ENCODE peak calls at places on chromosomes 7 and 10, in five cellular contexts. B is A549, T is testis, F is H1, Q is gastrocnemius medialis. H is an unnamed sample.

GRCh38 chr10:54363390-54363789 is 437.6 kb downstream of the PCDH15 start:
- DNase-seq in F (no peak), T (no peak), Q (no peak), B (no peak), H (no peak)

GRCh38 chr10:132850246-132850645 is 64.3 kb upstream of the NKX6-2 start:
- DNase-seq in Q (peak; percentile 3), B (no peak), T (peak; percentile 8), F (no peak), H (no peak)

GRCh38 chr10:130222381-130222780 is 86.2 kb downstream of the GLRX3 start:
- DNase-seq in B (no peak), T (no peak), Q (no peak), F (no peak), H (no peak)

GRCh38 chr7:130843703-130844102 is 109.7 kb upstream of the KLF14 start:
- DNase-seq in Q (no peak), B (no peak), F (no peak), T (no peak), H (no peak)

GRCh38 chr7:102412548-102412947 is 16.4 kb downstream of the PRKRIP1 start:
- DNase-seq in B (peak; percentile 46), Q (peak; percentile 75), F (peak; percentile 76), T (peak; percentile 35), H (no peak)

GRCh38 chr10:28381903-28382347 is 79.1 kb upstream of the MPP7 start:
- DNase-seq in F (peak; percentile 90), B (peak; percentile 89), T (peak; percentile 91), Q (peak; percentile 73), H (peak; percentile 81)

GRCh38 chr7:3453398-3453797 is 152.3 kb downstream of the SDK1 start:
- DNase-seq in Q (no peak), T (no peak), F (no peak), B (no peak), H (no peak)

GRCh38 chr10:125679436-125679835 is 3.5 kb downstream of the TEX36 start:
- DNase-seq in T (no peak), Q (no peak), F (no peak), B (no peak), H (no peak)

GRCh38 chr10:114323023-114323422 is 81.3 kb downstream of the AFAP1L2 start:
- DNase-seq in T (no peak), Q (no peak), B (peak; percentile 18), F (no peak), H (no peak)

GRCh38 chr10:60981012-60981411 is 37.0 kb upstream of the RHOBTB1 start:
- DNase-seq in F (no peak), B (no peak), Q (no peak), T (no peak), H (no peak)

GRCh38 chr7:142880886-142881505 is 4.5 kb downstream of the TRPV6 start:
- DNase-seq in B (peak; percentile 29), Q (no peak), T (peak; percentile 54), F (peak; percentile 78), H (no peak)

GRCh38 chr7:93146465-93147127 is 1.6 kb downstream of the SAMD9L start:
- DNase-seq in Q (no peak), B (no peak), T (no peak), F (no peak), H (no peak)

GRCh38 chr7:112416127-112416526 is 34.1 kb upstream of the IFRD1 start:
- DNase-seq in T (no peak), F (no peak), Q (no peak), B (no peak), H (no peak)

GRCh38 chr7:101634196-101634717 is 5.2 kb upstream of the MYL10 start:
- DNase-seq in F (no peak), Q (no peak), B (no peak), T (no peak), H (no peak)

GRCh38 chr7:100154651-100155491 is 3.7 kb downstream of the TRAPPC14 start:
- DNase-seq in B (no peak), T (no peak), Q (no peak), F (no peak), H (no peak)

GRCh38 chr10:17836917-17837316 is 27.8 kb downstream of the MRC1 start:
- DNase-seq in T (peak; percentile 68), F (peak; percentile 49), B (peak; percentile 64), Q (no peak), H (no peak)

GRCh38 chr7:157211710-157212109 is 73.0 kb downstream of the UBE3C start:
- DNase-seq in T (no peak), B (no peak), Q (no peak), F (no peak), H (no peak)

GRCh38 chr7:233456-234035 is 41.2 kb downstream of the FAM20C start:
- DNase-seq in B (no peak), Q (no peak), F (no peak), T (no peak), H (no peak)
- H3K4me3 ChIP-seq in B (no peak overlapping the region), Q (peak overlapping the region; percentile 24), F (no peak overlapping the region), T (no peak overlapping the region), H (no peak overlapping the region)

GRCh38 chr10:65911431-65911830 is 1014.4 kb upstream of the LRRTM3 start:
- DNase-seq in T (no peak), B (no peak), Q (no peak), F (no peak), H (no peak)

GRCh38 chr10:65903620-65904019 is 1022.2 kb upstream of the LRRTM3 start:
- DNase-seq in F (no peak), B (no peak), Q (no peak), T (no peak), H (no peak)

GRCh38 chr10:65910209-65910608 is 1015.6 kb upstream of the LRRTM3 start:
- DNase-seq in B (no peak), T (no peak), Q (no peak), F (no peak), H (no peak)

GRCh38 chr10:65907199-65907712 is 1018.6 kb upstream of the LRRTM3 start:
- DNase-seq in T (no peak), B (no peak), Q (no peak), F (no peak), H (no peak)
- H3K4me1 ChIP-seq in T (no peaks in the 10 kb centered on the region), B (no peaks in the 10 kb centered on the region), Q (no peaks in the 10 kb centered on the region), F (no peaks in the 10 kb centered on the region), H (no peaks in the 10 kb centered on the region)

DNA sequence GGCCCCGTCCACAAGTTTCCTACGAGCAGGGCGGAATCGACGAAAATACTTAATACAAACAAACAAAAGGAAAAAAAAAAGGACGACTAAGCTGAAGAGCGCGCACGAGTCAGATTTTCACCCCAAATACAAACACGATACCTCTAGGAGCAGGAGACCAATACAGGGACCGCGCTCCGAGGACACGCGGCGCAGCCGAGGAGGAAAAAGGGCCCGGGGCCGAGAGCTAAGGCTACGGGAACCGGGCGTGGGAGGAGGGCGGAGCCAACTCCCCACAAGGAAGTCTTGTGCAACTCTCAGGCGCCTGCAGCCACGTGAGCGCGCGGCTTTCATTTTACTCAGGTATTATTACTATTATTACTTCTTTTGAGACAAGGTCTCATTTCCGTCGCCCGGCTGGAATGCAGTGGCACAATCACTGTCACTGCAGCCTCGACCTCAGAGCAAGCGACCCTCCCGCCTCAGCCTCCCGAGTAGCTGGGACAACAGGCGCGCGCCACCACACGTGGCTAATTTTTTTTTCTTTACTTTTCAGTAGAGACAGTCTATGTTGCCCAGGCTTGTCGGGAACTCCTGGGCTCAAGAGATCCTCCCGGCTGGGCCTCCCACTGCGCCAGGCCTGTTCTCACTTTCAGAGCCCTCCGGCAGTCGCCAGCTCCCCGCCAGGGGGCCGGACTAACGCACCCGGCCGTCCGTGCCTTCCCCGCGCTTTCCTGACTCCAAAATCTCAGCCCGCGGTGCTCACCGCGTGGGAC is 1.2 kb downstream of the HNRNPF start:
- DNase-seq in B (peak; percentile 94), T (peak; percentile 97), Q (peak; percentile 90), F (peak; percentile 71), H (peak; percentile 91)
- TF ChIP-seq POLR2A in B (peak; percentile 70), T (no peak), Q (peak; percentile 82), F (peak; percentile 91), H (peak; percentile 62)

GRCh38 chr10:128211953-128212727 is 85.9 kb upstream of the MKI67 start:
- DNase-seq in B (peak; percentile 79), T (peak; percentile 90), F (peak; percentile 95), Q (peak; percentile 51), H (peak; percentile 77)
- H3K4me3 ChIP-seq in B (peak overlapping the region; percentile 18), T (peak overlapping the region; percentile 18), F (peak overlapping the region; percentile 15), Q (peak overlapping the region; percentile 14), H (peak overlapping the region; percentile 30)

GRCh38 chr7:148702876-148703670 is 4.4 kb downstream of the CUL1 start:
- DNase-seq in T (no peak), Q (no peak), F (no peak), B (no peak), H (no peak)

GRCh38 chr7:148699024-148699771 is 495 bp downstream of the CUL1 start:
- DNase-seq in Q (peak; percentile 68), F (peak; percentile 77), B (peak; percentile 46), T (peak; percentile 67), H (no peak)

GRCh38 chr7:148699772-148700629 is 1.3 kb downstream of the CUL1 start:
- DNase-seq in B (peak; percentile 9), T (no peak), F (no peak), Q (no peak), H (no peak)

GRCh38 chr7:148700693-148701092 is 2.0 kb downstream of the CUL1 start:
- DNase-seq in Q (no peak), F (no peak), B (peak; percentile 9), T (peak; percentile 88), H (no peak)

DNA sequence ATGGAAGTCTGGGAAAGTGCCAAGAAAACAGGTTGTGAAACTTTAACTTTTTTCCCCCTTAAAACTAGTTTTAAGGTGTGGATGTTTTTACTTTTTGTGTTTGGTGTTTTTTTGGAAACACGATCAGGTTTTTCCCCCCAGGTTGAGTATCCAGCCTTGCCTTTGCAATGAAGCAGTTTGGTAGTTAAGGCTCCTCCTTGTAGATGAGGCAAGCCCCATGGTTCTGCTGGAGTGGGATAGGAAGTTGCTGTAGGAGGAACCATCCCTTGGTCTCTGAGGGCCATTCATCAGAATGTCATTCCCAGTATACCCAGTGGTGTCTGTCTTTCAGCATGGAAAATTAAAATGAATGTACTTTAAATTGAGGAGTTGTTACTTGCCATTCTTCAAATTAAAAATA is 2.7 kb downstream of the CUL1 start:
- DNase-seq in F (no peak), B (peak; percentile 20), T (no peak), Q (no peak), H (no peak)
- H3K4me1 ChIP-seq in F (peaks cover 24% of the 10 kb centered on the region), B (peaks cover 58% of the 10 kb centered on the region), T (peaks cover 30% of the 10 kb centered on the region), Q (peaks cover 63% of the 10 kb centered on the region), H (no peaks in the 10 kb centered on the region)

GRCh38 chr10:89283988-89284475 is 17.8 kb upstream of the IFIT2 start:
- DNase-seq in T (peak; percentile 65), B (peak; percentile 50), F (no peak), Q (peak; percentile 46), H (no peak)
- TF ChIP-seq POLR2A in T (no peak), B (no peak), F (no peak), Q (peak; percentile 12), H (no peak)

GRCh38 chr10:100723180-100723579 is 22.2 kb upstream of the PAX2 start:
- DNase-seq in F (no peak), T (no peak), Q (no peak), B (no peak), H (no peak)

GRCh38 chr10:100725041-100725440 is 20.3 kb upstream of the PAX2 start:
- DNase-seq in B (no peak), T (no peak), Q (no peak), F (peak; percentile 48), H (no peak)

GRCh38 chr10:100724531-100725027 is 20.8 kb upstream of the PAX2 start:
- DNase-seq in F (peak; percentile 53), Q (no peak), T (no peak), B (no peak), H (no peak)

GRCh38 chr10:100725869-100726426 is 19.4 kb upstream of the PAX2 start:
- DNase-seq in B (no peak), T (no peak), F (no peak), Q (no peak), H (no peak)

GRCh38 chr10:100723769-100724530 is 21.4 kb upstream of the PAX2 start:
- DNase-seq in Q (no peak), T (no peak), F (peak; percentile 49), B (no peak), H (no peak)
- H3K4me3 ChIP-seq in Q (no peak overlapping the region), T (peak overlapping the region; percentile 18), F (peak overlapping the region; percentile 52), B (no peak overlapping the region), H (no peak overlapping the region)